ENCODE peak calls at places on chromosomes 1 and 21, in five cellular contexts. One of them, this sample, is unnamed.

GRCh38 chr21:36847189-36847588 is 119.3 kb downstream of the HLCS start:
- DNase-seq in lung: no peak
- DNase-seq in PC-9: peak; percentile 62
- DNase-seq in right cardiac atrium: no peak
- DNase-seq in naive thymus-derived CD4-positive, alpha-beta T cell: no peak
- DNase-seq in this sample: no peak

GRCh38 chr21:35909456-35910178 is 150.7 kb downstream of the SETD4 start:
- DNase-seq in lung: no peak
- DNase-seq in PC-9: no peak
- DNase-seq in right cardiac atrium: no peak
- DNase-seq in naive thymus-derived CD4-positive, alpha-beta T cell: no peak
- DNase-seq in this sample: no peak

GRCh38 chr1:99239690-99240089 is 24.6 kb upstream of the PLPPR4 start:
- DNase-seq in lung: no peak
- DNase-seq in PC-9: no peak
- DNase-seq in right cardiac atrium: no peak
- DNase-seq in naive thymus-derived CD4-positive, alpha-beta T cell: no peak
- DNase-seq in this sample: no peak

GRCh38 chr1:245409341-245410195 is 254.8 kb downstream of the KIF26B start:
- DNase-seq in lung: no peak
- DNase-seq in PC-9: no peak
- DNase-seq in right cardiac atrium: no peak
- DNase-seq in naive thymus-derived CD4-positive, alpha-beta T cell: no peak
- DNase-seq in this sample: no peak

GRCh38 chr1:44294588-44295007 is 60.5 kb downstream of the ERI3 start:
- DNase-seq in lung: peak; percentile 31
- DNase-seq in PC-9: no peak
- DNase-seq in right cardiac atrium: no peak
- DNase-seq in naive thymus-derived CD4-positive, alpha-beta T cell: no peak
- DNase-seq in this sample: peak; percentile 9

GRCh38 chr1:92515796-92516201 is 29.1 kb upstream of the GFI1 start:
- DNase-seq in lung: no peak
- DNase-seq in PC-9: no peak
- DNase-seq in right cardiac atrium: no peak
- DNase-seq in naive thymus-derived CD4-positive, alpha-beta T cell: no peak
- DNase-seq in this sample: no peak

GRCh38 chr1:19203440-19203839 is 6.6 kb downstream of the UBR4 start:
- DNase-seq in lung: peak; percentile 57
- DNase-seq in PC-9: peak; percentile 39
- DNase-seq in right cardiac atrium: no peak
- DNase-seq in naive thymus-derived CD4-positive, alpha-beta T cell: no peak
- DNase-seq in this sample: no peak

GRCh38 chr1:160779662-160780397 is 16.1 kb upstream of the LY9 start:
- DNase-seq in lung: no peak
- DNase-seq in PC-9: no peak
- DNase-seq in right cardiac atrium: no peak
- DNase-seq in naive thymus-derived CD4-positive, alpha-beta T cell: peak; percentile 20
- DNase-seq in this sample: no peak

GRCh38 chr1:51535006-51535592 is 16.0 kb upstream of the EPS15 start:
- DNase-seq in lung: peak; percentile 36
- DNase-seq in PC-9: peak; percentile 47
- DNase-seq in right cardiac atrium: peak; percentile 60
- DNase-seq in naive thymus-derived CD4-positive, alpha-beta T cell: peak; percentile 28
- DNase-seq in this sample: no peak

GRCh38 chr1:91712981-91713841 is 172.7 kb downstream of the TGFBR3 start:
- DNase-seq in lung: no peak
- DNase-seq in PC-9: no peak
- DNase-seq in right cardiac atrium: peak; percentile 87
- DNase-seq in naive thymus-derived CD4-positive, alpha-beta T cell: no peak
- DNase-seq in this sample: peak; percentile 67

GRCh38 chr1:192559115-192560006 is 16.2 kb upstream of the RGS1 start:
- DNase-seq in lung: no peak
- DNase-seq in PC-9: peak; percentile 67
- DNase-seq in right cardiac atrium: no peak
- DNase-seq in naive thymus-derived CD4-positive, alpha-beta T cell: no peak
- DNase-seq in this sample: no peak

GRCh38 chr1:57945045-57945444 is 521.2 kb upstream of the DAB1 start:
- DNase-seq in lung: no peak
- DNase-seq in PC-9: no peak
- DNase-seq in right cardiac atrium: no peak
- DNase-seq in naive thymus-derived CD4-positive, alpha-beta T cell: no peak
- DNase-seq in this sample: no peak

GRCh38 chr1:119675349-119676343 is 27.6 kb upstream of the ZNF697 start:
- DNase-seq in lung: peak; percentile 88
- DNase-seq in PC-9: peak; percentile 78
- DNase-seq in right cardiac atrium: peak; percentile 76
- DNase-seq in naive thymus-derived CD4-positive, alpha-beta T cell: peak; percentile 44
- DNase-seq in this sample: peak; percentile 89

GRCh38 chr1:223776075-223776814 is 63.9 kb downstream of the CAPN2 start:
- DNase-seq in lung: no peak
- DNase-seq in PC-9: peak; percentile 98
- DNase-seq in right cardiac atrium: no peak
- DNase-seq in naive thymus-derived CD4-positive, alpha-beta T cell: no peak
- DNase-seq in this sample: no peak

GRCh38 chr1:169326644-169327316 is 40.8 kb downstream of the NME7 start:
- DNase-seq in lung: no peak
- DNase-seq in PC-9: no peak
- DNase-seq in right cardiac atrium: no peak
- DNase-seq in naive thymus-derived CD4-positive, alpha-beta T cell: no peak
- DNase-seq in this sample: no peak

DNA sequence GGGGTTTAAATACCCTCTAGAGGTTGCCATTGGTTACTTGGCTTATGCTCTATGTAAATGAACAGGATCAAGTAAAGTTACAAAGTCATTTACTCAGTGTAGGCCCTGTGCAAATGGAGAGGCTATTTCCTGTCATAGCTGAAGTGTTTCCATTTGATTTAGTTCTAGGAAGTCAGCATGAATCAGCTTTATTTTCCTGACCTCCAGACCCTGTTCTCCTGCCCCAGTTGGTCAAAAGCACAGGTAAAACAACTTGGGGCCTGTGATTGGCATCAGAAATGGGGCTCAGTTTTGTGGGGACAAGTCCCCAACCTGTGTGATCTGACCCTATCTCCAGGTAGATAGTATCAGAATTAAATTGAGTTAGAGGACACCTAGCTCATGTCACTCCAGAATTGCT is 239.9 kb downstream of the HHAT start:
- DNase-seq in lung: no peak
- DNase-seq in PC-9: no peak
- DNase-seq in right cardiac atrium: no peak
- DNase-seq in naive thymus-derived CD4-positive, alpha-beta T cell: no peak
- DNase-seq in this sample: no peak
- H3K4me1 ChIP-seq in lung: no peaks in the 10 kb centered on the region
- H3K4me1 ChIP-seq in PC-9: no peaks in the 10 kb centered on the region
- H3K4me1 ChIP-seq in right cardiac atrium: no peaks in the 10 kb centered on the region
- H3K4me1 ChIP-seq in naive thymus-derived CD4-positive, alpha-beta T cell: no peaks in the 10 kb centered on the region
- H3K4me1 ChIP-seq in this sample: no peaks in the 10 kb centered on the region

DNA sequence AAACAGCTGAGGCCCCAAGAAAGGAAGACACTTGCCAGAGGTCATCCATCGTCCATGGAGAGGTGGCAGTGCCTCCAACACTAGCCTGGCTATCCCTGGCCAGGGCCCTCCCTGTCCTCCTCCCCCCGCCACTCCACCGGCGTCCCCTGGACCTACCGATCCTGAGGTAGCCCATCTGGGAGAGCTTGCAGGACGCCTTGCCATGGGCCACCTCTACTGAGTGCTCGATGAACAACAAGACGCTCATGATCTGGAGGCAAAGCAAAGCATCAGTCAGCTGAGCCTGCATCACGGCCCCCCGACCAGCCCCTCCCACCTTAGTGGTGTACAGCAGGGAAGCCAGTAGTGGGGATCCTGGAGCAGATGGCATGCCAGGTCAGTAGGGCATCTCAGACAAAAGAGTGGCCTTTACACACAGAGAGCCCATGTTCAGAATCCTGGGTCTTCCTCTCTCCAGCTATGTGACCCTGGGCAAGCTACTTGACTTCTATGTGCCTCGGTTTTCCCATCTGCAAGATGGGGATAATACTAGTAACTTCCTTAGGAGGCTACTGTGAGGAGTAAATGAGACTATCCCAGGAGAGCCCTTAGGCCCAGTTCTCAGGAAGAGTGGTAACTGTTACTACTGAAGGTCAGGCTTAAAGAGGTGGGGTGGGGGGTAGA is 15.1 kb downstream of the LAPTM5 start:
- DNase-seq in lung: no peak
- DNase-seq in PC-9: no peak
- DNase-seq in right cardiac atrium: no peak
- DNase-seq in naive thymus-derived CD4-positive, alpha-beta T cell: no peak
- DNase-seq in this sample: no peak
- H3K4me3 ChIP-seq in lung: no peak overlapping the region
- H3K4me3 ChIP-seq in PC-9: no peak overlapping the region
- H3K4me3 ChIP-seq in right cardiac atrium: no peak overlapping the region
- H3K4me3 ChIP-seq in naive thymus-derived CD4-positive, alpha-beta T cell: no peak overlapping the region
- H3K4me3 ChIP-seq in this sample: no peak overlapping the region

GRCh38 chr1:116474921-116475849 is 95.6 kb downstream of the CD58 start:
- DNase-seq in lung: no peak
- DNase-seq in PC-9: no peak
- DNase-seq in right cardiac atrium: peak; percentile 60
- DNase-seq in naive thymus-derived CD4-positive, alpha-beta T cell: no peak
- DNase-seq in this sample: peak; percentile 51
- H3K4me1 ChIP-seq in lung: peaks cover 19% of the 10 kb centered on the region
- H3K4me1 ChIP-seq in PC-9: peaks cover 6% of the 10 kb centered on the region
- H3K4me1 ChIP-seq in right cardiac atrium: peaks cover 15% of the 10 kb centered on the region
- H3K4me1 ChIP-seq in naive thymus-derived CD4-positive, alpha-beta T cell: no peaks in the 10 kb centered on the region
- H3K4me1 ChIP-seq in this sample: peaks cover 37% of the 10 kb centered on the region

GRCh38 chr1:88730132-88730675 is 46.1 kb downstream of the PKN2 start:
- DNase-seq in lung: no peak
- DNase-seq in PC-9: no peak
- DNase-seq in right cardiac atrium: no peak
- DNase-seq in naive thymus-derived CD4-positive, alpha-beta T cell: no peak
- DNase-seq in this sample: no peak

GRCh38 chr1:88729297-88729696 is 45.2 kb downstream of the PKN2 start:
- DNase-seq in lung: no peak
- DNase-seq in PC-9: no peak
- DNase-seq in right cardiac atrium: no peak
- DNase-seq in naive thymus-derived CD4-positive, alpha-beta T cell: no peak
- DNase-seq in this sample: no peak

GRCh38 chr1:88730995-88731394 is 46.9 kb downstream of the PKN2 start:
- DNase-seq in lung: no peak
- DNase-seq in PC-9: no peak
- DNase-seq in right cardiac atrium: no peak
- DNase-seq in naive thymus-derived CD4-positive, alpha-beta T cell: no peak
- DNase-seq in this sample: no peak

GRCh38 chr1:88727205-88727604 is 43.1 kb downstream of the PKN2 start:
- DNase-seq in lung: no peak
- DNase-seq in PC-9: no peak
- DNase-seq in right cardiac atrium: no peak
- DNase-seq in naive thymus-derived CD4-positive, alpha-beta T cell: no peak
- DNase-seq in this sample: no peak

DNA sequence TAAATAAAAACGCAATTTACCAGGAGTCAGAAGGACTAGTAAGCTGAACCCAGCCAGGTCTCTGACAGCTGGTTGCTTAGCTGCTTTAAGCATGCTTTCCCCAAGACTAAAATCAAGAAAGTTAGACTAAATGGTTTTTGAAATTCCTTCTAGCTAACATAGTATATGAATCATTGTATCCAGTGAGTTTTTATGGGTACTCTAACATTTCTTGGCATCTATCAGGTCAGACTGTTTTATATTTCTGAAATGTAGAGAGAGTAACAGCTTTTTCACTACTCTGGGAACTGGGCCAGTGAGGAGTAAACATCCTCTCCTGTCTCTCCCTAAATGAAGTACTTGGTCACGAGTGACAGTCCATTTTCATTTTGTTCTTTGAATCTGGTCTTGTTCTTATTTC is 47.4 kb downstream of the PKN2 start:
- DNase-seq in lung: no peak
- DNase-seq in PC-9: no peak
- DNase-seq in right cardiac atrium: no peak
- DNase-seq in naive thymus-derived CD4-positive, alpha-beta T cell: no peak
- DNase-seq in this sample: no peak
- H3K4me3 ChIP-seq in lung: no peak overlapping the region
- H3K4me3 ChIP-seq in PC-9: no peak overlapping the region
- H3K4me3 ChIP-seq in right cardiac atrium: no peak overlapping the region
- H3K4me3 ChIP-seq in naive thymus-derived CD4-positive, alpha-beta T cell: no peak overlapping the region
- H3K4me3 ChIP-seq in this sample: no peak overlapping the region

DNA sequence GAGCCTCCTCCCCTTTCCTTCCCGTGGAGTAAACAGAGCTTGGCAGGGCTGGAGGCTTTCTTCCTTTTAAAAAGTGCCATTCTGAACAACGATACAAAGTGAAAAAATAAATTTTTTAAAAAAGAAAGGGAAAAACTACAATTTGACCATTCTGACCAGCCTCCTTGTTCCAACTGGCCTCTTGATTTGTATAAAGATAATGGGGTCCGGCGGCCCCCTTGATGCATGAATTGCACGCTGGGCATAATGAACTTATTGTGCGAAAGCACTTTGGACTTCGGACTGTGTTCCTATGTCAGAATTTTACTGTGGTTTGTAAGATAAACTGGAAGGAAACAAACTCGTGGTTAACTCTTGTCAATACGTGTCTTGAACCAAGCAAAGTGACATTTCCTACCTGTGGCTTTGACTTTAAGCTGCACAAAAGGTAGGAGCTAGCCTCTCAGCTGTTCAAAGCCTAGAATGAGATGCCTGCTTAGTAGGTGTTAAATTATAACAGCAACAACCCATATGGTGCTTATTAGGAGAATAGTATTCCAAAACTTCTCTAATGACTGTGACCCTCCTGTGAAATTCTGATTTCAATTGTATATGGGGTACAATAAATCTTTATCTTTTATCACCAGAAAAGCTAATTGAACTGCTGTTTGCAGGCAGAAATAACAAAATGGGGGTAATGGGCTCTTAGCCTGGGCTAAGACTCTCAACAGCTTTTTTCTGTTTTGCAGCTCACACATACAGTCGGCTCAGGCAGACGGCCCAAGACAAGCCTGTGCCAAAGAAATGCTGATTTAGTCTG is 9.4 kb downstream of the IRF2BP2 start:
- DNase-seq in lung: no peak
- DNase-seq in PC-9: no peak
- DNase-seq in right cardiac atrium: peak; percentile 84
- DNase-seq in naive thymus-derived CD4-positive, alpha-beta T cell: peak; percentile 71
- DNase-seq in this sample: peak; percentile 37
- H3K4me1 ChIP-seq in lung: peaks cover 26% of the 10 kb centered on the region
- H3K4me1 ChIP-seq in PC-9: peaks cover 61% of the 10 kb centered on the region
- H3K4me1 ChIP-seq in right cardiac atrium: no peaks in the 10 kb centered on the region
- H3K4me1 ChIP-seq in naive thymus-derived CD4-positive, alpha-beta T cell: peaks cover 56% of the 10 kb centered on the region
- H3K4me1 ChIP-seq in this sample: peaks cover 35% of the 10 kb centered on the region

GRCh38 chr1:162927421-162927820 is 66.4 kb upstream of the CCDC190 start:
- DNase-seq in lung: no peak
- DNase-seq in PC-9: no peak
- DNase-seq in right cardiac atrium: no peak
- DNase-seq in naive thymus-derived CD4-positive, alpha-beta T cell: no peak
- DNase-seq in this sample: no peak
- H3K4me3 ChIP-seq in lung: no peak overlapping the region
- H3K4me3 ChIP-seq in PC-9: no peak overlapping the region
- H3K4me3 ChIP-seq in right cardiac atrium: no peak overlapping the region
- H3K4me3 ChIP-seq in naive thymus-derived CD4-positive, alpha-beta T cell: no peak overlapping the region
- H3K4me3 ChIP-seq in this sample: no peak overlapping the region

GRCh38 chr1:202591523-202591922 is 118.7 kb downstream of the SYT2 start:
- DNase-seq in lung: no peak
- DNase-seq in PC-9: no peak
- DNase-seq in right cardiac atrium: no peak
- DNase-seq in naive thymus-derived CD4-positive, alpha-beta T cell: no peak
- DNase-seq in this sample: no peak

GRCh38 chr1:202592141-202592540 is 118.1 kb downstream of the SYT2 start:
- DNase-seq in lung: no peak
- DNase-seq in PC-9: no peak
- DNase-seq in right cardiac atrium: peak; percentile 58
- DNase-seq in naive thymus-derived CD4-positive, alpha-beta T cell: no peak
- DNase-seq in this sample: no peak

GRCh38 chr1:202589190-202589680 is 121.0 kb downstream of the SYT2 start:
- DNase-seq in lung: peak; percentile 78
- DNase-seq in PC-9: peak; percentile 98
- DNase-seq in right cardiac atrium: peak; percentile 93
- DNase-seq in naive thymus-derived CD4-positive, alpha-beta T cell: no peak
- DNase-seq in this sample: peak; percentile 81

GRCh38 chr1:202590119-202590518 is 120.1 kb downstream of the SYT2 start:
- DNase-seq in lung: no peak
- DNase-seq in PC-9: no peak
- DNase-seq in right cardiac atrium: peak; percentile 53
- DNase-seq in naive thymus-derived CD4-positive, alpha-beta T cell: no peak
- DNase-seq in this sample: no peak

GRCh38 chr1:202590975-202591411 is 119.3 kb downstream of the SYT2 start:
- DNase-seq in lung: no peak
- DNase-seq in PC-9: no peak
- DNase-seq in right cardiac atrium: peak; percentile 50
- DNase-seq in naive thymus-derived CD4-positive, alpha-beta T cell: no peak
- DNase-seq in this sample: no peak
- H3K4me1 ChIP-seq in lung: peaks cover 35% of the 10 kb centered on the region
- H3K4me1 ChIP-seq in PC-9: peaks cover 52% of the 10 kb centered on the region
- H3K4me1 ChIP-seq in right cardiac atrium: peaks cover 37% of the 10 kb centered on the region
- H3K4me1 ChIP-seq in naive thymus-derived CD4-positive, alpha-beta T cell: no peaks in the 10 kb centered on the region
- H3K4me1 ChIP-seq in this sample: peaks cover 68% of the 10 kb centered on the region